ENCODE peak calls at places on chromosomes 4 and X, in eight cellular contexts. One of them, this sample, is unnamed.

GRCh38 chrX:84046403-84046984 is 141.5 kb downstream of the RPS6KA6 start:
- DNase-seq in CD4-positive, alpha-beta memory T cell: peak; percentile 25
- DNase-seq in keratinocyte: peak; percentile 1
- DNase-seq in cardiac muscle cell: peak; percentile 46
- DNase-seq in right atrium auricular region: no peak
- DNase-seq in OCI-LY7: peak; percentile 15
- DNase-seq in small intestine: peak; percentile 44
- DNase-seq in transverse colon: no peak
- DNase-seq in this sample: no peak

GRCh38 chrX:39262641-39263040 is 461.4 kb downstream of the MID1IP1 start:
- DNase-seq in CD4-positive, alpha-beta memory T cell: no peak
- DNase-seq in keratinocyte: peak; percentile 52
- DNase-seq in cardiac muscle cell: no peak
- DNase-seq in right atrium auricular region: no peak
- DNase-seq in OCI-LY7: no peak
- DNase-seq in small intestine: no peak
- DNase-seq in transverse colon: no peak
- DNase-seq in this sample: no peak

GRCh38 chr4:145609494-145610427 is 9.4 kb upstream of the MMAA start:
- DNase-seq in CD4-positive, alpha-beta memory T cell: peak; percentile 40
- DNase-seq in keratinocyte: no peak
- DNase-seq in cardiac muscle cell: peak; percentile 85
- DNase-seq in right atrium auricular region: peak; percentile 67
- DNase-seq in OCI-LY7: peak; percentile 85
- DNase-seq in small intestine: peak; percentile 75
- DNase-seq in transverse colon: peak; percentile 69
- DNase-seq in this sample: peak; percentile 46

GRCh38 chr4:80017125-80017854 is 55.7 kb downstream of the ANTXR2 start:
- DNase-seq in CD4-positive, alpha-beta memory T cell: peak; percentile 26
- DNase-seq in keratinocyte: peak; percentile 95
- DNase-seq in cardiac muscle cell: peak; percentile 85
- DNase-seq in right atrium auricular region: no peak
- DNase-seq in OCI-LY7: no peak
- DNase-seq in small intestine: peak; percentile 16
- DNase-seq in transverse colon: no peak
- DNase-seq in this sample: no peak

GRCh38 chrX:48835524-48836329 is at the start of gene PCSK1N:
- DNase-seq in CD4-positive, alpha-beta memory T cell: peak; percentile 46
- DNase-seq in keratinocyte: no peak
- DNase-seq in cardiac muscle cell: no peak
- DNase-seq in right atrium auricular region: no peak
- DNase-seq in OCI-LY7: no peak
- DNase-seq in small intestine: no peak
- DNase-seq in transverse colon: no peak
- DNase-seq in this sample: peak; percentile 31

GRCh38 chrX:19514791-19515614 is at the start of gene MAP3K15:
- DNase-seq in CD4-positive, alpha-beta memory T cell: peak; percentile 4
- DNase-seq in keratinocyte: no peak
- DNase-seq in cardiac muscle cell: peak; percentile 8
- DNase-seq in right atrium auricular region: no peak
- DNase-seq in OCI-LY7: no peak
- DNase-seq in small intestine: peak; percentile 1
- DNase-seq in transverse colon: peak; percentile 14
- DNase-seq in this sample: no peak

GRCh38 chrX:115592997-115593734 is 32.2 kb downstream of the PLS3 start:
- DNase-seq in CD4-positive, alpha-beta memory T cell: no peak
- DNase-seq in keratinocyte: no peak
- DNase-seq in cardiac muscle cell: peak; percentile 54
- DNase-seq in right atrium auricular region: no peak
- DNase-seq in OCI-LY7: no peak
- DNase-seq in small intestine: no peak
- DNase-seq in transverse colon: no peak
- DNase-seq in this sample: no peak

GRCh38 chrX:153667281-153667831 is 6.3 kb downstream of the PNCK start:
- DNase-seq in CD4-positive, alpha-beta memory T cell: no peak
- DNase-seq in keratinocyte: no peak
- DNase-seq in cardiac muscle cell: no peak
- DNase-seq in right atrium auricular region: no peak
- DNase-seq in OCI-LY7: no peak
- DNase-seq in small intestine: no peak
- DNase-seq in transverse colon: no peak
- DNase-seq in this sample: no peak

GRCh38 chr4:181592221-181592745 is 650.9 kb upstream of the TENM3 start:
- DNase-seq in CD4-positive, alpha-beta memory T cell: no peak
- DNase-seq in keratinocyte: no peak
- DNase-seq in cardiac muscle cell: peak; percentile 9
- DNase-seq in right atrium auricular region: no peak
- DNase-seq in OCI-LY7: peak; percentile 12
- DNase-seq in small intestine: no peak
- DNase-seq in transverse colon: no peak
- DNase-seq in this sample: no peak

GRCh38 chr4:159296061-159296460 is 193.2 kb downstream of the RAPGEF2 start:
- DNase-seq in CD4-positive, alpha-beta memory T cell: no peak
- DNase-seq in keratinocyte: no peak
- DNase-seq in cardiac muscle cell: no peak
- DNase-seq in right atrium auricular region: no peak
- DNase-seq in OCI-LY7: no peak
- DNase-seq in small intestine: peak; percentile 14
- DNase-seq in transverse colon: no peak
- DNase-seq in this sample: no peak

GRCh38 chrX:19613645-19614323 is 98.5 kb upstream of the MAP3K15 start:
- DNase-seq in CD4-positive, alpha-beta memory T cell: no peak
- DNase-seq in keratinocyte: no peak
- DNase-seq in cardiac muscle cell: no peak
- DNase-seq in right atrium auricular region: no peak
- DNase-seq in OCI-LY7: no peak
- DNase-seq in small intestine: no peak
- DNase-seq in transverse colon: peak; percentile 53
- DNase-seq in this sample: no peak

GRCh38 chrX:124393659-124394058 is 47.3 kb downstream of the SH2D1A start:
- DNase-seq in CD4-positive, alpha-beta memory T cell: no peak
- DNase-seq in keratinocyte: no peak
- DNase-seq in cardiac muscle cell: no peak
- DNase-seq in right atrium auricular region: no peak
- DNase-seq in OCI-LY7: no peak
- DNase-seq in small intestine: no peak
- DNase-seq in transverse colon: no peak
- DNase-seq in this sample: no peak

GRCh38 chr4:74157116-74157742 is 689 bp upstream of the MTHFD2L start:
- DNase-seq in CD4-positive, alpha-beta memory T cell: no peak
- DNase-seq in keratinocyte: no peak
- DNase-seq in cardiac muscle cell: peak; percentile 65
- DNase-seq in right atrium auricular region: no peak
- DNase-seq in OCI-LY7: no peak
- DNase-seq in small intestine: no peak
- DNase-seq in transverse colon: no peak
- DNase-seq in this sample: peak; percentile 1

GRCh38 chr4:64068096-64068495 is 341.2 kb downstream of the TECRL start:
- DNase-seq in CD4-positive, alpha-beta memory T cell: no peak
- DNase-seq in keratinocyte: no peak
- DNase-seq in cardiac muscle cell: no peak
- DNase-seq in right atrium auricular region: no peak
- DNase-seq in OCI-LY7: no peak
- DNase-seq in small intestine: no peak
- DNase-seq in transverse colon: no peak
- DNase-seq in this sample: no peak

GRCh38 chrX:57918750-57919436 is 8.6 kb upstream of the ZXDA start:
- DNase-seq in CD4-positive, alpha-beta memory T cell: peak; percentile 24
- DNase-seq in keratinocyte: no peak
- DNase-seq in cardiac muscle cell: peak; percentile 53
- DNase-seq in right atrium auricular region: no peak
- DNase-seq in OCI-LY7: peak; percentile 36
- DNase-seq in small intestine: peak; percentile 45
- DNase-seq in transverse colon: peak; percentile 27
- DNase-seq in this sample: peak; percentile 29

GRCh38 chrX:72330131-72330530 is 24.4 kb upstream of the CITED1 start:
- DNase-seq in CD4-positive, alpha-beta memory T cell: no peak
- DNase-seq in keratinocyte: no peak
- DNase-seq in cardiac muscle cell: no peak
- DNase-seq in right atrium auricular region: no peak
- DNase-seq in OCI-LY7: no peak
- DNase-seq in small intestine: no peak
- DNase-seq in transverse colon: no peak
- DNase-seq in this sample: no peak

GRCh38 chrX:10549280-10549679 is 71.1 kb downstream of the MID1 start:
- DNase-seq in CD4-positive, alpha-beta memory T cell: no peak
- DNase-seq in keratinocyte: no peak
- DNase-seq in cardiac muscle cell: peak; percentile 19
- DNase-seq in right atrium auricular region: no peak
- DNase-seq in OCI-LY7: no peak
- DNase-seq in small intestine: peak; percentile 37
- DNase-seq in transverse colon: peak; percentile 49
- DNase-seq in this sample: no peak

GRCh38 chr4:6633091-6633906 is 7.2 kb upstream of the MRFAP1 start:
- DNase-seq in CD4-positive, alpha-beta memory T cell: no peak
- DNase-seq in keratinocyte: no peak
- DNase-seq in cardiac muscle cell: peak; percentile 84
- DNase-seq in right atrium auricular region: no peak
- DNase-seq in OCI-LY7: peak; percentile 74
- DNase-seq in small intestine: no peak
- DNase-seq in transverse colon: no peak
- DNase-seq in this sample: no peak

GRCh38 chr4:8051644-8052043 is 107.0 kb downstream of the ABLIM2 start:
- DNase-seq in CD4-positive, alpha-beta memory T cell: no peak
- DNase-seq in keratinocyte: no peak
- DNase-seq in cardiac muscle cell: no peak
- DNase-seq in right atrium auricular region: no peak
- DNase-seq in OCI-LY7: no peak
- DNase-seq in small intestine: no peak
- DNase-seq in transverse colon: no peak
- DNase-seq in this sample: no peak

GRCh38 chr4:122831515-122832196 is 5.0 kb downstream of the FGF2 start:
- DNase-seq in CD4-positive, alpha-beta memory T cell: no peak
- DNase-seq in keratinocyte: peak; percentile 7
- DNase-seq in cardiac muscle cell: no peak
- DNase-seq in right atrium auricular region: no peak
- DNase-seq in OCI-LY7: no peak
- DNase-seq in small intestine: no peak
- DNase-seq in transverse colon: no peak
- DNase-seq in this sample: no peak

GRCh38 chr4:186105721-186106335 is 1.3 kb downstream of the FAM149A start:
- DNase-seq in CD4-positive, alpha-beta memory T cell: no peak
- DNase-seq in keratinocyte: no peak
- DNase-seq in cardiac muscle cell: peak; percentile 14
- DNase-seq in right atrium auricular region: no peak
- DNase-seq in OCI-LY7: no peak
- DNase-seq in small intestine: peak; percentile 82
- DNase-seq in transverse colon: peak; percentile 23
- DNase-seq in this sample: no peak

DNA sequence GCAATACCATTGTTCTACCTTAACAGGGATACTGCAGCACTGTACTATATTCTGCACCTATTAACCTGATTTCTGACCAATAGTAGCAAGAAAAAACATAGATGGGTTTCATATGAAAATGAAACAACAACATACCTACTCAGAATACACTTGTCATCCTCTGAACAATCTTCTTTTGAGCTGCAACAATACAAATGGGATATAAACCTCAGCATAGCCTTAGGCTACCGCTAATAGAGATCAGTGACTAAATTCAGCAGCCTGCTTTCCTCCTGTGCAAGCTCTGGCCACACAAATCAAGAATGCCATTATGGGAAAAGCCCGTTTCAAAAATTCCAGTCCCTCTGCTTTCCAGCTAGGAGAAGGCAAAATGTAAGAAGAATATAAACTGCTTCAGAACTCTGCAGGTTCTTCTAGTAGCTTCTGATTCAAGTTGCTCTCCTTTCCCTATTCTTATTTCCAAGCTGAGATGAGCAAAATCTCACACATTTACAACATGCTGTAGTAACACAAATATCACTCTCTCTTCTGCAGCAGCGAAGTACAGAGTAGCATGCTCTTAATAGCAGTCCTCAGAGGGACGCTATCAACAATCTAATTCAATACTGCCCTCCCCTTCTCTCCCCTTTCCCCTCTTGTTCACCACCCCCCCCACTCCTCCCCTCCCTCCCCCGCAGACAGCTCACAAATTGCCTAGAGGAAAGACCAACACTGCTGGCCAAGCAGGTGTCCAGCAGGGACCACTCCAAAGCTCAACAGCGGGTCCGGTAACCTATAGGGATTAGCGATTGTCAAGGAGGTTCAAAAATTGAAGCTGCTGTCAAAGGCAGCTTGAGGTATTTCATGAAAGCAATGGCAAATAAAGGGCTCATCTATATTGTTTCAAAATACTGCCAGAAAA is 143.2 kb downstream of the KLHL13 start:
- DNase-seq in CD4-positive, alpha-beta memory T cell: no peak
- DNase-seq in keratinocyte: no peak
- DNase-seq in cardiac muscle cell: no peak
- DNase-seq in right atrium auricular region: no peak
- DNase-seq in OCI-LY7: no peak
- DNase-seq in small intestine: no peak
- DNase-seq in transverse colon: no peak
- DNase-seq in this sample: no peak
- H3K4me3 ChIP-seq in CD4-positive, alpha-beta memory T cell: no peak overlapping the region
- H3K4me3 ChIP-seq in keratinocyte: no peak overlapping the region
- H3K4me3 ChIP-seq in cardiac muscle cell: no peak overlapping the region
- H3K4me3 ChIP-seq in right atrium auricular region: no peak overlapping the region
- H3K4me3 ChIP-seq in OCI-LY7: no peak overlapping the region
- H3K4me3 ChIP-seq in small intestine: no peak overlapping the region
- H3K4me3 ChIP-seq in transverse colon: no peak overlapping the region
- H3K4me3 ChIP-seq in this sample: no peak overlapping the region

GRCh38 chr4:109315341-109315740 is 12.9 kb upstream of the COL25A1 start:
- DNase-seq in CD4-positive, alpha-beta memory T cell: no peak
- DNase-seq in keratinocyte: no peak
- DNase-seq in cardiac muscle cell: no peak
- DNase-seq in right atrium auricular region: no peak
- DNase-seq in OCI-LY7: no peak
- DNase-seq in small intestine: no peak
- DNase-seq in transverse colon: no peak
- DNase-seq in this sample: no peak
- H3K36me3 ChIP-seq in CD4-positive, alpha-beta memory T cell: no peaks in the 10 kb centered on the region
- H3K36me3 ChIP-seq in keratinocyte: no peaks in the 10 kb centered on the region
- H3K36me3 ChIP-seq in cardiac muscle cell: no peaks in the 10 kb centered on the region
- H3K36me3 ChIP-seq in right atrium auricular region: no peaks in the 10 kb centered on the region
- H3K36me3 ChIP-seq in OCI-LY7: no peaks in the 10 kb centered on the region
- H3K36me3 ChIP-seq in small intestine: no peaks in the 10 kb centered on the region
- H3K36me3 ChIP-seq in transverse colon: no peaks in the 10 kb centered on the region
- H3K36me3 ChIP-seq in this sample: no peaks in the 10 kb centered on the region

GRCh38 chrX:17736856-17737706 is at the start of gene SCML1:
- DNase-seq in CD4-positive, alpha-beta memory T cell: peak; percentile 82
- DNase-seq in keratinocyte: peak; percentile 76
- DNase-seq in cardiac muscle cell: peak; percentile 98
- DNase-seq in right atrium auricular region: peak; percentile 97
- DNase-seq in OCI-LY7: no peak
- DNase-seq in small intestine: peak; percentile 94
- DNase-seq in transverse colon: peak; percentile 97
- DNase-seq in this sample: peak; percentile 70
- H3K4me3 ChIP-seq in CD4-positive, alpha-beta memory T cell: no peak within 1 kb of the TSS
- H3K4me3 ChIP-seq in keratinocyte: peak within 1 kb of the TSS; percentile 79
- H3K4me3 ChIP-seq in cardiac muscle cell: peak within 1 kb of the TSS; percentile 54
- H3K4me3 ChIP-seq in right atrium auricular region: peak within 1 kb of the TSS; percentile 56
- H3K4me3 ChIP-seq in OCI-LY7: no peak within 1 kb of the TSS
- H3K4me3 ChIP-seq in small intestine: peak within 1 kb of the TSS; percentile 46
- H3K4me3 ChIP-seq in transverse colon: peak within 1 kb of the TSS; percentile 55
- H3K4me3 ChIP-seq in this sample: peak within 1 kb of the TSS; percentile 73

DNA sequence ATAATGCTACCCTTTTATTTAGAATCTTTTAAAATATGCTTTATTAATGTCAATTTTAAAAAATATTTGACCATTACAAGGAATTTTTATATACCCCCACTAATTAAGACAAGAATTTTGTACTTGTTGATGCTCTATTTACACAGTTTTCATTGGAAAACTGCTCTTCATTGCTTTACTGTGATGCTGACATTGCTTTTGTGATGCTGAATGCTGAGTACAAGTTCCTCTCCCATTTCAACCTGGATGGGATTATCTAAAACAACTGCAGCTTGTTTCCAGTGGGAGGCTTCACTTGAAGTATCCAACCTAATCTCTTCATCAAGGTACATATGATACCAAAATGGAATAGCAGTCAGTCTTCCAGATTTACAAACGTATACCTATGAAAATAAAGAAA is 21.2 kb downstream of the TMEM184C start:
- DNase-seq in CD4-positive, alpha-beta memory T cell: no peak
- DNase-seq in keratinocyte: no peak
- DNase-seq in cardiac muscle cell: no peak
- DNase-seq in right atrium auricular region: no peak
- DNase-seq in OCI-LY7: no peak
- DNase-seq in small intestine: no peak
- DNase-seq in transverse colon: no peak
- DNase-seq in this sample: no peak
- H3K36me3 ChIP-seq in CD4-positive, alpha-beta memory T cell: peaks cover 16% of the 10 kb centered on the region
- H3K36me3 ChIP-seq in keratinocyte: peaks cover 4% of the 10 kb centered on the region
- H3K36me3 ChIP-seq in cardiac muscle cell: peaks cover 39% of the 10 kb centered on the region
- H3K36me3 ChIP-seq in right atrium auricular region: peaks cover 40% of the 10 kb centered on the region
- H3K36me3 ChIP-seq in OCI-LY7: peaks cover 96% of the 10 kb centered on the region
- H3K36me3 ChIP-seq in small intestine: peaks cover 14% of the 10 kb centered on the region
- H3K36me3 ChIP-seq in transverse colon: peaks cover 30% of the 10 kb centered on the region
- H3K36me3 ChIP-seq in this sample: peaks cover 60% of the 10 kb centered on the region